ENCODE peak calls at places on chromosomes 16 and 17, in six cellular contexts. T, I, L, Z, Q and G are unnamed samples.

GRCh38 chr16:586645-587590 is 2.9 kb upstream of the RAB40C start:
- DNase-seq in Z (no peak), Q (no peak), T (no peak), L (no peak), I (no peak), G (no peak)

GRCh38 chr17:40038882-40039513 is 15.2 kb downstream of the MED24 start:
- DNase-seq in L (no peak), I (peak; percentile 84), T (peak; percentile 66), Q (peak; percentile 59), Z (no peak), G (peak; percentile 63)

GRCh38 chr16:48393843-48394703 is 8.9 kb upstream of the SIAH1 start:
- DNase-seq in Z (peak; percentile 71), Q (no peak), L (no peak), T (no peak), I (peak; percentile 45), G (no peak)

GRCh38 chr16:87897563-87898505 is 28.5 kb upstream of the SLC7A5 start:
- DNase-seq in T (no peak), I (no peak), Q (no peak), L (no peak), Z (no peak), G (no peak)

GRCh38 chr16:48612621-48613020 is 2.6 kb upstream of the N4BP1 start:
- DNase-seq in T (no peak), I (no peak), Z (no peak), L (no peak), Q (no peak), G (no peak)

GRCh38 chr17:64635647-64636305 is 26.3 kb downstream of the SMURF2 start:
- DNase-seq in Z (no peak), Q (no peak), I (no peak), L (no peak), T (peak; percentile 60), G (peak; percentile 54)

GRCh38 chr16:22983614-22984013 is 165.6 kb downstream of the USP31 start:
- DNase-seq in T (no peak), Q (no peak), L (no peak), I (no peak), Z (no peak), G (no peak)

GRCh38 chr16:81553080-81553813 is 108.6 kb downstream of the CMIP start:
- DNase-seq in T (no peak), L (no peak), Z (no peak), Q (no peak), I (no peak), G (no peak)

GRCh38 chr16:68059804-68060203 is 25.4 kb upstream of the NFATC3 start:
- DNase-seq in L (no peak), I (no peak), Q (no peak), Z (no peak), T (no peak), G (no peak)

GRCh38 chr17:38898291-38898679 is 27.1 kb upstream of the LASP1NB start:
- DNase-seq in I (no peak), Z (no peak), L (no peak), Q (no peak), T (no peak), G (no peak)

GRCh38 chr17:15091825-15092224 is 173.3 kb downstream of the PMP22 start:
- DNase-seq in I (no peak), Z (no peak), L (peak; percentile 22), T (no peak), Q (peak; percentile 25), G (peak; percentile 53)

GRCh38 chr16:722835-723633 is 2.1 kb downstream of the ANTKMT start:
- DNase-seq in T (no peak), I (no peak), L (no peak), Q (no peak), Z (no peak), G (no peak)

GRCh38 chr17:946510-947236 is 32.9 kb downstream of the NXN start:
- DNase-seq in T (no peak), Z (no peak), Q (no peak), I (no peak), L (no peak), G (no peak)

GRCh38 chr17:19812407-19812806 is 55.3 kb downstream of the ULK2 start:
- DNase-seq in T (no peak), L (no peak), Q (no peak), Z (peak; percentile 64), I (no peak), G (no peak)

GRCh38 chr16:73068546-73069401 is 20.8 kb upstream of the ZFHX3 start:
- DNase-seq in Z (no peak), Q (no peak), L (peak; percentile 47), T (peak; percentile 94), I (no peak), G (peak; percentile 86)

GRCh38 chr16:85536411-85537330 is 76.5 kb upstream of the GSE1 start:
- DNase-seq in I (no peak), Z (no peak), L (peak; percentile 84), T (no peak), Q (no peak), G (no peak)

GRCh38 chr16:50925758-50926357 is 184.0 kb downstream of the CYLD start:
- DNase-seq in L (no peak), I (no peak), Q (no peak), Z (no peak), T (no peak), G (peak; percentile 76)

GRCh38 chr17:55340726-55341125 is 76.0 kb downstream of the HLF start:
- DNase-seq in L (no peak), Z (no peak), T (no peak), Q (no peak), I (no peak), G (no peak)

GRCh38 chr17:29109477-29110371 is 66.8 kb downstream of the PIPOX start:
- DNase-seq in Z (no peak), I (no peak), T (no peak), L (no peak), Q (peak; percentile 33), G (no peak)

GRCh38 chr16:46713634-46714033 is 24.2 kb downstream of the ORC6 start:
- DNase-seq in T (no peak), Q (no peak), L (no peak), I (no peak), Z (no peak), G (no peak)

GRCh38 chr17:64492481-64493109 is 4.3 kb downstream of the POLG2 start:
- DNase-seq in Q (no peak), I (no peak), Z (no peak), T (no peak), L (no peak), G (peak; percentile 49)

GRCh38 chr16:73692861-73693260 is 603.8 kb upstream of the PSMD7 start:
- DNase-seq in I (no peak), L (no peak), Z (no peak), T (no peak), Q (no peak), G (no peak)

GRCh38 chr17:32621612-32622312 is 135.0 kb downstream of the CDK5R1 start:
- DNase-seq in I (no peak), T (no peak), Q (peak; percentile 41), Z (no peak), L (no peak), G (peak; percentile 66)

GRCh38 chr17:78892520-78892919 is 10.5 kb downstream of the CEP295NL start:
- DNase-seq in L (no peak), Z (no peak), I (no peak), T (no peak), Q (no peak), G (no peak)
- TF ChIP-seq CTCF in L (no peak), Z (peak; percentile 17), I (no peak), T (no peak), Q (no peak), G (no peak)

GRCh38 chr16:29314292-29314934 is 92.1 kb downstream of the NPIPB11 start:
- DNase-seq in I (no peak), Z (no peak), T (no peak), Q (no peak), L (no peak), G (no peak)

GRCh38 chr16:29315046-29315445 is 91.5 kb downstream of the NPIPB11 start:
- DNase-seq in L (no peak), Z (no peak), Q (no peak), T (no peak), I (no peak), G (no peak)

GRCh38 chr16:29317269-29317668 is 89.2 kb downstream of the NPIPB11 start:
- DNase-seq in T (no peak), L (no peak), I (no peak), Q (no peak), Z (no peak), G (no peak)

GRCh38 chr16:29316673-29317237 is 89.8 kb downstream of the NPIPB11 start:
- DNase-seq in Q (no peak), T (no peak), Z (no peak), L (no peak), I (no peak), G (no peak)

DNA sequence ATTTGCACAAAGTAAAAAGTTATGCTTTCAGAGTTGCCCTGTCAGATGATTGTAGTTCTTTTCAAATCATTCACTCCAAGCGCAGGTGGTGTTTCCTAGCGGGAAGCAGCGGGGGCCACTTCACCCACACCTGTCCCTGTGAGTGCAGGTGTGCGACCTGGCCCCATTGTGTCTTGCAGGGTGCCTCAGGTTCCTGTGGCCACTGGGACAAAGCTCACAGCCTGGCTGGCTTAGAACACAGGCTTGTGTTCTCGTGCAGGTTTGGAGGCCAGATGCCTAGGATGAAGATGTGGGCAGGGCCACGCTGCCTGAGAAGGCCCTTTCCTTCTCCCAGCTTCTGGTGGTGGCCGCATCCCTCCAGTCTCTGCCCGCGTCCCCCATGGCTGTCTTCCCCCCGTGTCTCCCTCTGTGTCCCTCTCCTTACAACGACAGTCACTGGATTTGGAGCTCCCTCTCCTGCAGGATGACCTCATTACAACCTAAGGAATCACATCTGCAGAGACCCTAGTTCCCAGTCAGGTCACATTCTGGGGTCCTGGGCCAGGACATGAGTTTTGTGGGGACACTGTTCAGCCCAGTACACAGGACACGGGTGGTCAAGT is 90.5 kb downstream of the NPIPB11 start:
- DNase-seq in T (no peak), Q (no peak), L (no peak), Z (no peak), I (no peak), G (no peak)
- TF ChIP-seq CTCF in T (no peak), Q (no peak), L (no peak), Z (no peak), I (no peak), G (peak; percentile 21)

GRCh38 chr17:76547183-76547641 is 7.4 kb downstream of the PRCD start:
- DNase-seq in L (no peak), I (no peak), Q (peak; percentile 67), Z (no peak), T (no peak), G (peak; percentile 81)
- TF ChIP-seq CTCF in L (peak; percentile 54), I (peak; percentile 52), Q (peak; percentile 48), Z (peak; percentile 77), T (peak; percentile 69), G (peak; percentile 51)

DNA sequence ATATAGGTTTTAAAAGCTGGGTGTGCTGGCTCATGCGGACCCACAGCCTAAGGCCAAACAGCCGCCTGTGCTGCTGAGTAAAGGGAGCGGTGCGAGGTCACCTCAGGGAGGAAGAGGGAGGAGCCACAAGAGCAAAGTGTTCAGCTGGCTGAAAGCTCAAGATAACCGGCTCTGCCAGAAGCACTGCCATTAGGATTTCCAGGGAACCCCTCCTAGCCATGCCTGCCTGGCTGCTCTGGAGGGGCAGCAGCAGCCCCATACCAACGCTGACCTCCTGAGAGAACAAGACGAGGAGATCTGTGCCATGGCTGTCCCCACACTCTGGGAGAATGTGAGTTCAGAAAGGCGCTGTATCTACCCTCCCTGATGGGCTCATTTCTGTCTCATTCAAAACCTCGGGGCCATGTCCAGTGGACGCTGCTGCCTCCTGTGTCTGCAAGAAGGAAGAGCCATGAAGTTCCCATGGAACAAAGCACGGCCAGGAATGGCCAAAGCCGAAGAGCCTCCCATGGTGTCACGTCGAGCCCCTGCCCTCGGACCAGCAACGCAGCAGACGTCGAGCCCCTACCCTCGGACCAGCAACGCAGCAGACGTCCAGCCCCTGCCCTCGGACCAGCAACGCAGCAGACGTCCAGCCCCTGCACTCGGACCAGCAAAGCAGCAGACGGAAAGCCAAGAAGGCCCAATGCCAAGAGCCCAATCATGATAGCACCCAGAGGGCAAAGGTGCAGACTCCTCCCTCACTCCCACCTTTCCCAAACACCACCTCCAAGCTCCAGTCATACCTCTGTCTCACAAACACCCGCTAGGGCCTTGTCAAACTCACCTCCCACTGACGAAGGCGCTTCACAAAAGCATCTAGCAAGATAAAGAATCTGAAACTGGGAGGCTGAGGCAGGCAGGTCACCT is 107.0 kb downstream of the ANKRD11 start:
- DNase-seq in Z (no peak), Q (peak; percentile 45), I (no peak), L (peak; percentile 65), T (no peak), G (peak; percentile 62)
- TF ChIP-seq CTCF in Z (no peak), Q (no peak), I (no peak), L (peak; percentile 8), T (peak; percentile 16), G (no peak)